ENCODE peak calls at places on chromosomes 16 and 17, in five cellular contexts. X, V, D, I and U are unnamed samples.

GRCh38 chr17:47665655-47666054 is 15.9 kb downstream of the KPNB1 start:
- DNase-seq in X (no peak), V (no peak), D (no peak), I (no peak), U (no peak)

GRCh38 chr17:42101513-42102292 is 3.4 kb upstream of the ZNF385C start:
- DNase-seq in X (peak), V (peak), D (peak), I (peak), U (peak)

GRCh38 chr16:17031484-17032268 is 439.1 kb downstream of the XYLT1 start:
- DNase-seq in X (no peak), V (no peak), D (no peak), I (no peak), U (no peak)

GRCh38 chr17:7844292-7845154 is 10.3 kb upstream of the TMEM88 start:
- DNase-seq in X (peak), V (peak), D (peak), I (peak), U (peak)

GRCh38 chr16:57029161-57030160 is 40.1 kb downstream of the NLRC5 start:
- DNase-seq in X (no peak), V (no peak), D (no peak), I (peak), U (peak)

GRCh38 chr17:72176902-72177660 is 56.3 kb downstream of the SOX9 start:
- DNase-seq in X (no peak), V (no peak), D (no peak), I (no peak), U (peak)

GRCh38 chr17:302300-302698 is 50.3 kb downstream of the RPH3AL start:
- DNase-seq in X (no peak), V (no peak), D (no peak), I (no peak), U (no peak)

GRCh38 chr17:8140058-8140412 is 12.2 kb downstream of the PER1 start:
- DNase-seq in X (no peak), V (no peak), D (no peak), I (no peak), U (no peak)

GRCh38 chr16:70725024-70725911 is 39.4 kb upstream of the MTSS2 start:
- DNase-seq in X (no peak), V (no peak), D (no peak), I (no peak), U (no peak)

GRCh38 chr17:3035968-3036280 is 27.5 kb downstream of the OR1D5 start:
- DNase-seq in X (no peak), V (no peak), D (no peak), I (no peak), U (no peak)

GRCh38 chr17:9371019-9371418 is 204.6 kb downstream of the STX8 start:
- DNase-seq in X (no peak), V (no peak), D (no peak), I (no peak), U (peak)

GRCh38 chr16:55621771-55622170 is 34.0 kb upstream of the SLC6A2 start:
- DNase-seq in X (no peak), V (no peak), D (no peak), I (no peak), U (no peak)